ENCODE peak calls at places on chromosomes 1 and 21, in four cellular contexts. G is K562, B is HL-60, N is GM12878. Z is an unnamed sample.

GRCh38 chr21:34604556-34604955 is 10.4 kb downstream of the RCAN1 start:
- DNase-seq in B (no peak), N (no peak), G (no peak), Z (no peak)

GRCh38 chr21:42218836-42219605 is at the start of gene ABCG1:
- DNase-seq in N (no peak), B (no peak), G (no peak), Z (no peak)

GRCh38 chr1:172382406-172382805 is 38.1 kb upstream of the C1orf105 start:
- DNase-seq in N (no peak), G (no peak), B (no peak), Z (no peak)

GRCh38 chr1:233393084-233393840 is 65.7 kb downstream of the MAP3K21 start:
- DNase-seq in N (no peak), B (no peak), G (no peak), Z (no peak)

GRCh38 chr1:111272081-111272480 is 18.6 kb upstream of the CHIA start:
- DNase-seq in G (no peak), B (no peak), N (no peak), Z (no peak)

GRCh38 chr1:197902454-197903195 is at the start of gene C1orf53:
- DNase-seq in G (peak), N (peak), B (peak), Z (peak)

GRCh38 chr1:143691400-143691891 is 280.3 kb downstream of the FAM72C start:
- DNase-seq in G (peak), N (no peak), B (no peak), Z (no peak)

GRCh38 chr1:212665241-212666115 is 34.2 kb downstream of the BATF3 start:
- DNase-seq in B (peak), G (peak), N (no peak), Z (peak)

GRCh38 chr1:79497193-79497773 is 490.8 kb upstream of the ADGRL4 start:
- DNase-seq in B (peak), G (peak), N (no peak), Z (peak)

GRCh38 chr1:155127105-155127671 is 488 bp upstream of the EFNA1 start:
- DNase-seq in N (no peak), B (no peak), G (peak), Z (no peak)

GRCh38 chr21:36722370-36723368 is 23.8 kb downstream of the SIM2 start:
- DNase-seq in G (no peak), B (no peak), N (no peak), Z (no peak)

GRCh38 chr1:32040711-32041110 is 27.0 kb downstream of the KHDRBS1 start:
- DNase-seq in N (no peak), B (no peak), G (no peak), Z (no peak)

GRCh38 chr1:175129182-175129581 is 61.5 kb downstream of the TNN start:
- DNase-seq in N (no peak), G (no peak), B (no peak), Z (no peak)

GRCh38 chr1:74426208-74426932 is 86.0 kb downstream of the LRRC53 start:
- DNase-seq in N (no peak), B (no peak), G (peak), Z (no peak)

GRCh38 chr1:158053276-158053675 is 59.8 kb downstream of the KIRREL1 start:
- DNase-seq in G (no peak), N (no peak), B (no peak), Z (no peak)

GRCh38 chr1:17869826-17870225 is 114.7 kb downstream of the ACTL8 start:
- DNase-seq in N (no peak), G (no peak), B (no peak), Z (no peak)

GRCh38 chr1:87359586-87359985 is 30.9 kb downstream of the LMO4 start:
- DNase-seq in G (no peak), B (no peak), N (no peak), Z (no peak)

GRCh38 chr1:165854101-165854845 is 26.9 kb downstream of the UCK2 start:
- DNase-seq in N (no peak), G (no peak), B (peak), Z (no peak)

GRCh38 chr1:110684476-110684875 is 9.7 kb upstream of the KCNA3 start:
- DNase-seq in B (no peak), G (no peak), N (no peak), Z (no peak)

GRCh38 chr1:35768350-35769187 is 1.2 kb downstream of the CLSPN start:
- DNase-seq in B (no peak), G (peak), N (no peak), Z (no peak)

GRCh38 chr1:246069581-246069980 is 437.5 kb downstream of the SMYD3 start:
- DNase-seq in B (no peak), G (no peak), N (no peak), Z (no peak)
- TF ChIP-seq SPI1 in B (no peak), G (no peak), N (no peak), Z (no peak)

DNA sequence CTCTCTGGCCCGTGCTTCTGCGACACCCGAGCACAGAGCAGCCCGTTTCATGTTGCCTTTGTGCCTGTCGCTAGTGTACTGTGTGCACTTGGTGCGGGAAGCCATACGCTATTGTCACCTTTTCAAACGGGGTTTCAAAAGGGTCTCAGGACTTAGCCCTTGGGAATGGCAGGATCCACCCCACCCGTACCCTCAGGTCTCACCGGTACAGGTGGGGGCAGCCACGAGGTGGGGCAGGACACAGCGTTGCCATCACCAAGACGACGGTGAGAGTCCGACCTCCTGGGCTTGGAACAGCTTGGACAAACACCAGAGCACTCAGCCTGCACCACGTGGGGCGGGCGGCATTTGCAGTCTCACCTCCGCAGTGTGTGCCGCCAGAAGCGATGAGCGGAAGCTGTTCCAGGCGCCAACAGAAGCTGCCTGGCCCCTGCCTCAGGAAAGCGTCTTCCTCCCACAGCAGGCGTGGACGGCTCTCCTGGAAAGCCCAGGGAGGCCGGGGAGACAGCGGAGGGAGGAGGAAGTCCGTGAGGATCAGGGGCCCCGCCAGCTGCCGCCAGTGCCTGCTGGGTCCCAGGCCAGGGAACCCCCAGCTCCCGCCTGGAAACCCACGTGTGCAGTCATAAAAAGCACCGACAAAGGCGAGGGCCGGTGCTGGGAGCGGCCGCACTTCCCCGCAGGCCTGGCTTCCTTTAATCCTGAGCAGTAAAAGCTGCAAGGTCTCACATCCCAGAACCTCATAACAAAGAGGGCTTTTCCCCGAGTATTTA is 131.3 kb upstream of the ARHGEF16 start:
- DNase-seq in N (no peak), G (no peak), B (no peak), Z (no peak)
- TF ChIP-seq POLR2AphosphoS5 in N (no peak), G (no peak), B (no peak), Z (no peak)

DNA sequence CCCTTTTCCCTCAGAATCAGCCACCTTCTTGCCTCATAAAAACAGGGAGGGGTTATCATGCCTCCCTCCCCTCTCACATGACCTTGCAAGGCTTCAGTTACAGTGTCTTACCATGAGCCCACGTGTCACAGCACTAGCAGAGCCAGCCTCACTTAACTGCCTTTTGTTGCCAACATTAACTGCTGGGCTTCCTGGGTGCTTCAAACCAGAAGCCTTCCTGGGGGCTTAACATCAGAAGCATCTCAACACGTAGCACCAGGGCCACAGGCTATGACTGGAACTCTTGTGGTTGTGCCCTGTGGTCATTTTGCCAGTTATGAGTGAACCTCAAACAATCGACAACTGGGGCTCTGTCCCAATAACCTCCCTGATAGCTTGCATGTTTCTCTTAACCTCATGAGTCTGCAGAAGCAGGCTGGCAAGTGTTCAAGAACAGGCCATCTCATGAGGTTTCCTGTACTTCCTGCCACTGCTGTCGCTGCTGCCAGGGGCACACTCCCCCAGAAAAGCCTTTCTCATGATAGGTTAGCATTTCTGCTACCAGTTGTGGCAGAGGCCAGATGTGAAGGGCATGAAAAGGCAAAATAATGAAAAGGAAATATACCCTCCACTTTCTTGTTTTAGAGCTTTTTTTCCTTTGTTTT is 132.2 kb downstream of the GLUL start:
- DNase-seq in G (peak), B (peak), N (peak), Z (no peak)
- TF ChIP-seq SPI1 in G (no peak), B (no peak), N (no peak), Z (no peak)

GRCh38 chr1:228900099-228900965 is 165.1 kb downstream of the RHOU start:
- DNase-seq in B (no peak), N (no peak), G (no peak), Z (no peak)
- TF ChIP-seq POLR2AphosphoS5 in B (no peak), N (no peak), G (no peak), Z (no peak)

DNA sequence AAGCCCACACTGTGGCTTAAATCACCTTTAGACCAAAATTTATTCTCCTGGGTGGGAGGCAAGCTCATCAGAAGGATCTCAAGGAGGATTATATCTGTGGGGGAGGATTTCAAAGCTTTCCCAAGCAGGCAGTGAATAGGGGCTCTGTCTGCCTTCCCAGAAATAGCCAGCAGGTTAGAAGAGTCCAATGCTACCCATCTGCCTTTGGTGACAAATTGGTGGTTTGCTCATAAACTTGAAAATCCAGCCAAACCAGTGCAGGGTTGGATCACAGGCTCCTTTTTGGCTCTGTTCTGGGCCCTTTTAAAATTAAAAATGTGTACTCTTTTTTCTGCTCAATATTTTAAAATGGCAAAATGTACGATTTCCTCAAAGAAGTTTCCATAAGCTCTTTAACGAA is 118.9 kb upstream of the ZC3H11B start:
- DNase-seq in N (no peak), G (no peak), B (no peak), Z (no peak)
- TF ChIP-seq SPI1 in N (no peak), G (no peak), B (no peak), Z (no peak)

Z was measured in GM12891.